ENCODE peak calls at places on chromosome X, in five cellular contexts. Z is HL-60, U is body of pancreas, I is Calu3, N is AG04450. X is an unnamed sample.

GRCh38 chrX:2574271-2574670 is 73.5 kb upstream of the DHRSX start:
- DNase-seq in Z (no peak), U (no peak), I (no peak), N (no peak), X (no peak)

GRCh38 chrX:114508836-114509235 is 75.0 kb upstream of the HTR2C start:
- DNase-seq in Z (no peak), U (no peak), I (no peak), N (no peak), X (no peak)

GRCh38 chrX:145609951-145610511 is 207.6 kb upstream of the SLITRK2 start:
- DNase-seq in Z (no peak), U (no peak), I (no peak), N (peak; percentile 11), X (no peak)

GRCh38 chrX:64338296-64338695 is 57.0 kb downstream of the MTMR8 start:
- DNase-seq in Z (no peak), U (no peak), I (no peak), N (no peak), X (no peak)

GRCh38 chrX:34470507-34470906 is 186.6 kb downstream of the TMEM47 start:
- DNase-seq in Z (no peak), U (no peak), I (no peak), N (no peak), X (no peak)

GRCh38 chrX:153903238-153903980 is 1.1 kb upstream of the AVPR2 start:
- DNase-seq in Z (no peak), U (no peak), I (no peak), N (no peak), X (no peak)

GRCh38 chrX:2511326-2511725 is 10.6 kb upstream of the DHRSX start:
- DNase-seq in Z (no peak), U (no peak), I (no peak), N (no peak), X (no peak)

GRCh38 chrX:3939967-3940610 is 226.6 kb upstream of the PRKX start:
- DNase-seq in Z (no peak), U (peak; percentile 55), I (peak; percentile 57), N (no peak), X (no peak)

GRCh38 chrX:155048997-155049619 is 21.8 kb downstream of the CMC4 start:
- DNase-seq in Z (no peak), U (peak; percentile 74), I (peak; percentile 65), N (no peak), X (no peak)

GRCh38 chrX:106631615-106632014 is 19.8 kb downstream of the RADX start:
- DNase-seq in Z (no peak), U (no peak), I (no peak), N (no peak), X (no peak)

GRCh38 chrX:23902419-23902818 is 5.3 kb downstream of the APOO start:
- DNase-seq in Z (no peak), U (no peak), I (no peak), N (no peak), X (peak; percentile 45)

GRCh38 chrX:9464435-9465371 is at the start of gene TBL1X:
- DNase-seq in Z (no peak), U (peak; percentile 36), I (peak; percentile 74), N (no peak), X (no peak)

GRCh38 chrX:40152706-40153334 is 55.1 kb upstream of the BCOR start:
- DNase-seq in Z (no peak), U (peak; percentile 81), I (peak; percentile 71), N (no peak), X (peak; percentile 34)

GRCh38 chrX:115709039-115709438 is 148.1 kb downstream of the PLS3 start:
- DNase-seq in Z (no peak), U (no peak), I (no peak), N (no peak), X (no peak)

GRCh38 chrX:386239-386767 is 404 bp downstream of the PPP2R3B start:
- DNase-seq in Z (no peak), U (no peak), I (no peak), N (no peak), X (no peak)

DNA sequence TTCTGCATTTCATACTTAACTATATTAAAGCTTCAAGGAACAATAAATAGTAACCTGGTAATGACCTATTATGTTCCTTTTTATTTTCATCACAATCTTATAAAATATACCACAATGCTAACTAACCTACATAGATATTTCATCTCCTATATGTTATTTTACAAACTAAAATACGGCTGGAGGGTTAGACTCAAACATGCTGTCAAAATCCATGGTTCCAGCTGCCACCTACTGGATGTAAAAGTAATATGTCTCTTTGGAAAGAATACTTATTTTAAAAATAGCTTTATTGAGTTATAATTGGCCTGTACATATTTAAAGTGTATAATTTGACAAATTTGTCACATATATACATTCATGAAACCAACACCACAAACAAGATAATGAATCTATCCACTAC is 15.0 kb downstream of the RGN start:
- DNase-seq in Z (no peak), U (no peak), I (no peak), N (peak; percentile 0), X (peak; percentile 3)
- TF ChIP-seq CTCF in Z (no peak), U (peak; percentile 53), I (peak; percentile 12), N (peak; percentile 41), X (peak; percentile 38)

GRCh38 chrX:54640103-54640428 is 110.0 kb downstream of the GNL3L start:
- DNase-seq in Z (no peak), U (no peak), I (no peak), N (no peak), X (no peak)
- TF ChIP-seq CTCF in Z (no peak), U (no peak), I (no peak), N (no peak), X (no peak)

GRCh38 chrX:129238011-129238410 is 285.3 kb downstream of the SMARCA1 start:
- DNase-seq in Z (no peak), U (no peak), I (no peak), N (no peak), X (no peak)

GRCh38 chrX:129230850-129231512 is 292.3 kb downstream of the SMARCA1 start:
- DNase-seq in Z (no peak), U (no peak), I (no peak), N (no peak), X (no peak)

GRCh38 chrX:129233791-129234190 is 289.5 kb downstream of the SMARCA1 start:
- DNase-seq in Z (no peak), U (no peak), I (no peak), N (no peak), X (no peak)

GRCh38 chrX:129239371-129239770 is 283.9 kb downstream of the SMARCA1 start:
- DNase-seq in Z (no peak), U (no peak), I (no peak), N (no peak), X (no peak)

DNA sequence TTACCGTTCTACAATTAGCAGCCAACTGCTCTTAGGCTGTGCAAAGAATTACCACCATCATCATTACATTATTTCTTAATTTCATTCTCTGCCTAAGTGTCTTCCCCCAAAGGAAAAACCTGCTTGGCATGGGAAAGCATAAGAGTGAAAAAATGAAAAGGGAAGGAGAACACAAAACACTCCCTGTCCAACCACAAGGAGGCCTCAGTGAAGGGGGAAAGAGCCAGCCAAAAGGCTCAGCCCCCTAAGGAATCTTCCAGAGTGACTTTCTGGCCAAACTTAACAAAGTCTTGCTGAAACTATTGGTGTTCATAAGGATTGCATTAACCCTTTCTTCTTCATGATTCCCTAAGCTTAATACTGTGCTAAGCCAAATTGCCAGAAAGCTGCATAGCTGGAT is 287.4 kb downstream of the SMARCA1 start:
- DNase-seq in Z (no peak), U (no peak), I (no peak), N (no peak), X (no peak)
- TF ChIP-seq CTCF in Z (no peak), U (no peak), I (no peak), N (no peak), X (no peak)

DNA sequence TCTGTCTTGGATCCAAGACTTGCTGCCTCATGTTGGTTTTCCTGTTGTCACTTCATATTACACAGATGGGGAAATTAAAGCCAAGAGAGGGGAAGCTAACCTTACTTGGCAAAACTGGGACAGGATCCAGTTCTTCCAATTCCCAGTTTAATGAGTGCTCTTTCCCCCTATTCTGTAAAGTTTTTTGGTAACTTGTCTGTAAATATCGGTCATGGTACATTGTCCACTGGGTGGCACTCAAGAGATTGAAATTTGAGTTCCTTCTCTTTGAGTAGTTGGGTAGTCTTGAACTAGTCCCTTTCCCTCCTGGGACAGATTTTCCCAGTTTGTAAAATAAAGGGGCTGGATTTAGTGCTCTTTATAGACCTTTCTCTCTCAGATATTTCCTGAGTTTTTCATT is 12.4 kb upstream of the EOLA2 start:
- DNase-seq in Z (no peak), U (peak; percentile 27), I (peak; percentile 35), N (peak; percentile 23), X (peak; percentile 19)
- TF ChIP-seq CTCF in Z (no peak), U (peak; percentile 47), I (peak; percentile 18), N (peak; percentile 52), X (peak; percentile 42)

GRCh38 chrX:130268500-130269170 is at the start of gene ZNF280C:
- DNase-seq in Z (peak; percentile 87), U (peak; percentile 89), I (peak; percentile 93), N (peak; percentile 79), X (peak; percentile 79)
- TF ChIP-seq CTCF in Z (no peak), U (no peak), I (no peak), N (peak; percentile 36), X (peak; percentile 36)

DNA sequence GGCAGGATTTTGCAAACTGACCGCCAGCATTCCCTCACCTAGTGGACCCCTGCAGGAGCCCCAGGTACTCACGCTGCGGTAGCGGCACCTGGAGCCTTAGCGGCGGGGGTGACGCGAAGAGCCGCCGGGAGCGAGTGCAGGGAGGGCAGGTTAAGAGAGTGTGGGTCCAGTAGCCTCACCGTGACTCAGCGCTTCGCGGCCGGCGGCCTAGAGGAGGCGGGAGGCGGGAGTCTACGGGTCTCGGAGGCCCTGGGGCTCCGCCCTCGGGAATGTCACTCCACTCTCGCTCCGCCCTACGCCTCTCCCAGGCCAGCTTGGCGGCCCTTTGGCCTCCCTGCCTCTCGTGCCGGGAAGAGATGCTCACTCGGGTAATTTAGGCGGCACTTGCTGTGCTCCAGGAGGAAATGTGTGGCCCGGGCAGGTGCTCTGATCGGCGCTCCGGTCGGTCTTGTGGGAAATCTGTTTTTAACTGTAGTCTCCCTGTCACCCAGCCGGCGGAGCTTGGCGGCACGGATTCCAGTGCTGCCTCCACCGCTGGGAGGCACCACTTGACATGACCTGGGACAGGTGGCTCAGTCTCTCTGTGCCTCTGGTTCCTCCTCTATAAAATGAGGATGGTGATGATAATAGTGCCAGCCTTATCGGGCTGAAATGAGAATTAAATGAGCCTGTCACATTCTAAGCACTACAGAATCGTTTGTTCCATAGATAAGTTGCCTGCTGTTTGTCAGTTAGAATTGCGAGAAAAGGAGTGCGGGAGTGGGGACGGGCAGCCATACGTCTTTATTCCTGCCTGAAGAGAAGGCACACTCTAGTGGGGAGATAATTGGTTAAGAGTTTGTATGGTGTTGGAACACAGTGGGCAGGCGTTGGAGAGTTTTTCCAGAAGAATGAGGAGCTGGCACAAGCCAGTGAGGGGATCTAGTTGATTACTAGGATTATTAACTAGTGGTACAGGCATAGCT is at the start of gene PIR:
- DNase-seq in Z (no peak), U (peak; percentile 89), I (peak; percentile 92), N (peak; percentile 45), X (peak; percentile 61)
- TF ChIP-seq CTCF in Z (no peak), U (peak; percentile 36), I (no peak), N (peak; percentile 47), X (peak; percentile 63)

GRCh38 chrX:12447448-12448154 is 309.3 kb downstream of the FRMPD4 start:
- DNase-seq in Z (no peak), U (no peak), I (no peak), N (peak; percentile 81), X (no peak)
- TF ChIP-seq CTCF in Z (no peak), U (no peak), I (no peak), N (peak; percentile 36), X (no peak)

GRCh38 chrX:135923353-135923752 is 29.8 kb downstream of the SAGE1 start:
- DNase-seq in Z (no peak), U (no peak), I (peak; percentile 6), N (no peak), X (peak; percentile 3)
- TF ChIP-seq CTCF in Z (no peak), U (no peak), I (no peak), N (peak; percentile 15), X (peak; percentile 58)